ENCODE peak calls at places on chromosomes 2 and 18, in six cellular contexts. A is choroid plexus epithelial cell, W is body of pancreas, C is A549, I is AG10803, D is nephron progenitor cell. M is an unnamed sample.

GRCh38 chr18:26091047-26091630 is 726 bp upstream of the SS18 start:
- DNase-seq in A (no peak), D (no peak), C (peak), W (peak), I (no peak), M (no peak)

GRCh38 chr2:237488901-237489860 is 2.1 kb downstream of the MLPH start:
- DNase-seq in W (peak), I (peak), A (no peak), D (no peak), C (peak), M (peak)

GRCh38 chr2:191318037-191318728 is 73.0 kb downstream of the MYO1B start:
- DNase-seq in C (no peak), W (no peak), A (peak), D (no peak), I (peak), M (peak)

GRCh38 chr2:192877159-192877558 is 682.4 kb upstream of the TMEFF2 start:
- DNase-seq in I (no peak), C (no peak), W (no peak), D (no peak), A (no peak), M (no peak)

GRCh38 chr2:54522624-54523281 is 66.6 kb downstream of the SPTBN1 start:
- DNase-seq in A (peak), D (peak), C (peak), W (peak), I (no peak), M (peak)

GRCh38 chr18:22164337-22165048 is 4.9 kb upstream of the GATA6 start:
- DNase-seq in C (no peak), A (no peak), I (no peak), W (peak), D (no peak), M (no peak)

GRCh38 chr18:74528913-74529312 is 5.4 kb upstream of the CNDP1 start:
- DNase-seq in W (no peak), D (no peak), A (no peak), I (no peak), C (no peak), M (no peak)

GRCh38 chr2:34012728-34013302 is 413.7 kb upstream of the FAM98A start:
- DNase-seq in D (peak), W (peak), C (peak), I (no peak), A (peak), M (peak)

GRCh38 chr2:135820003-135820618 is 16.9 kb downstream of the LCT start:
- DNase-seq in W (no peak), C (no peak), I (no peak), D (no peak), A (peak), M (no peak)

GRCh38 chr18:55097406-55098170 is 138.3 kb upstream of the CCDC68 start:
- DNase-seq in W (no peak), C (no peak), A (peak), I (peak), D (peak), M (peak)

GRCh38 chr2:70994055-70994444 is 623 bp downstream of the TEX261 start:
- DNase-seq in D (peak), I (no peak), A (no peak), W (no peak), C (no peak), M (no peak)

GRCh38 chr18:28404721-28405120 is 227.8 kb upstream of the CDH2 start:
- DNase-seq in W (no peak), I (no peak), C (no peak), A (no peak), D (no peak), M (no peak)

GRCh38 chr18:5879479-5879882 is 15.8 kb downstream of the TMEM200C start:
- DNase-seq in C (no peak), I (peak), D (no peak), A (peak), W (no peak), M (peak)

GRCh38 chr2:106581276-106581675 is 94.1 kb downstream of the CD8B2 start:
- DNase-seq in W (no peak), A (no peak), C (no peak), D (no peak), I (no peak), M (no peak)

GRCh38 chr2:134206573-134206972 is 47.3 kb upstream of the MGAT5 start:
- DNase-seq in W (no peak), I (peak), A (peak), D (no peak), C (no peak), M (peak)

GRCh38 chr2:160091381-160091780 is 29.0 kb upstream of the PLA2R1 start:
- DNase-seq in I (peak), D (no peak), A (peak), W (no peak), C (no peak), M (peak)

GRCh38 chr18:9629709-9630108 is 15.3 kb upstream of the PPP4R1 start:
- DNase-seq in A (peak), C (no peak), I (peak), W (no peak), D (no peak), M (peak)

GRCh38 chr18:9628984-9629383 is 14.6 kb upstream of the PPP4R1 start:
- DNase-seq in D (no peak), I (no peak), C (no peak), A (no peak), W (peak), M (no peak)

GRCh38 chr18:9631814-9632496 is 17.6 kb upstream of the PPP4R1 start:
- DNase-seq in C (peak), A (peak), I (peak), W (no peak), D (no peak), M (peak)

GRCh38 chr18:9630444-9630843 is 16.1 kb upstream of the PPP4R1 start:
- DNase-seq in A (no peak), I (no peak), C (no peak), W (no peak), D (no peak), M (no peak)

DNA sequence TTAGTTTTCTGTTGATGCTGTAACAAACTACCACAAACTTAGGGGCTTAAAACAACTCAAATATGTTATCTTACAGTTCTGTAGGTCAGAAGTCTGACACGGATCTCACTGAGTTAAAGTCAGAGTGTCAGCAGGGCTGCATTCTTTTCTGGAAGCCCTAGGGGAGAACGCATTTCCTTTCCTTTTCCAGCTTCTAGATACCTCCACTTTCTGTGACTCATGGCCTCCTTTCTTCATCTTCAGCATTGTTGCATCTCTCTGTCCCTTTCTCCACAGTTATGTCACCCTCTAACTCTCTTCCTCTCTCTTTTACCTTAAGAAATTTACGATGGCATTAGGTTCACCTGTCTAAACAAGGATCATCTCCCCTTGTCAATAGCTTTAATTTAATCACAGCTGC is 13.3 kb upstream of the PPP4R1 start:
- DNase-seq in C (no peak), W (no peak), A (peak), I (peak), D (no peak), M (peak)
- TF ChIP-seq CTCF in C (no peak), W (no peak), A (no peak), I (no peak), D (no peak), M (no peak)

GRCh38 chr2:231489990-231490389 is 25.7 kb upstream of the NCL start:
- DNase-seq in I (no peak), C (no peak), W (no peak), A (peak), D (no peak), M (peak)
- TF ChIP-seq CTCF in I (peak), C (peak), W (no peak), A (peak), D (no peak), M (peak)

DNA sequence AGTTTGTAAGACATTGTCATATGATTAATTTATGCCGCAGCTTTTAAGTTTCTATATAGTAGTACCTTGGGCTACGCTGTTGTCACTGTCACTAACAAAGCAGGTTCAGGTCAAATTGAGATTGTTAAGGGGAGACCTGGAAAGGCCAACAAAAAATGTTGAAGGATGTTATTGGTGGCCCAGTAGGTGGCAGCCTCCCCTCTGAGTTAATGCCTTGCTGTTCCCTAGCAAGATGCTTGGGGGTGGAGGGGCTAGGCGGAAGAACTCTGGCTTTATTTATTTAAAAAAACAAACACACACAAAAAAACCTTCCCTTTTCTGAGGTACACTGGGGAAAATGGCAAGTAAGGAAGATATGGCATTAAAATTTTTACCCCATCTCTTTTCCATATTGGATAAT is 128.3 kb upstream of the ATP5MC3 start:
- DNase-seq in C (peak), I (peak), A (peak), W (no peak), D (peak), M (peak)
- TF ChIP-seq CTCF in C (peak), I (peak), A (peak), W (peak), D (peak), M (peak)

GRCh38 chr18:12093520-12094257 is at the start of gene ANKRD62:
- DNase-seq in I (no peak), W (no peak), A (no peak), D (no peak), C (no peak), M (no peak)

GRCh38 chr18:12091742-12092141 is 1.9 kb upstream of the ANKRD62 start:
- DNase-seq in I (no peak), C (no peak), W (peak), A (no peak), D (no peak), M (no peak)

GRCh38 chr18:12088096-12088495 is 5.5 kb upstream of the ANKRD62 start:
- DNase-seq in D (no peak), A (no peak), I (no peak), C (no peak), W (no peak), M (no peak)

GRCh38 chr18:12088731-12089375 is 4.8 kb upstream of the ANKRD62 start:
- DNase-seq in C (no peak), A (no peak), I (no peak), D (no peak), W (no peak), M (no peak)

DNA sequence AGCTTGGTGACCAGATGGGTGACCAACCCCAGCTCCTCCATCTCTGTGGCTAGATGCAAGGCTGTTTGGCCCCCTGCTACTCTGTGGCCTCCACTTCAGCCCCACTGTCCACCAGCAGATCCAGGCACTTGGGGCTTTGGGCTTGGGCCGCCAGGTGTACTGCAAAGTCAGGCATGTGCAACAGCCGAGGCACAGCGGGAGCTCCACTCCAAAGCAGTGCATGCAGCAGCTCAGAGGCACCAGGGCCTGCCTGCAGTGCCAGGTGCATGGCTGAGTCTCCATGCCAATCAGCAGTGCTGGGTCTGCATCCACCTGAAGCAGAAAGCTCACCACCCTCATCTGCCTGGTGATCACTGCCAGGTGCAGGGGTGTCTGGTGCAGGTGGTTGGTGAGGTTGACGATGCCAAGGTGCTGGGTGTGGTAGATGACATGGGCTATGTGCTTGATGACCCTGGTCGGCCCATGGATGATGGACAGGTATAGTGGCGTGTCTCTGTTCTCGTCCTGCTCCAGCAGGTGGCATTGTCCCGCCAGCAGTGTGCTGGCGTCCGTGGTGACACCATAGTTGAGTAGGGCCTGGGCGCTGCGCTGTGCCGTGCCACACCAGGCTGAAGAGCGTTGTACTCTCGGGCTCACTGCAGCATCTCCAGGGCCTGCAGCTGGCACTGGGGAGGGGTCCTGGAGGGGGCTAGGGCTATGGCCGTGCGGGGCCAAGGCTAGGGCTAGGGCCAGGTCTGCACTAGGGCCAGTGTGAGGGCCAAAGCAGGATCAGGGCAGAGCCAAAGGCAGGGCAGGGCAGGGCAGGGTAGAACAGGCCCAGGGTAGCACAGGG is 1.0 kb upstream of the ANKRD62 start:
- DNase-seq in D (peak), W (peak), C (peak), A (no peak), I (no peak), M (no peak)
- TF ChIP-seq CTCF in D (peak), W (peak), C (peak), A (peak), I (no peak), M (no peak)

GRCh38 chr2:47660167-47660566 is 122.8 kb upstream of the MSH6 start:
- DNase-seq in W (no peak), A (no peak), D (no peak), I (no peak), C (no peak), M (no peak)

GRCh38 chr2:47661310-47661709 is 121.6 kb upstream of the MSH6 start:
- DNase-seq in C (no peak), I (no peak), D (no peak), W (no peak), A (no peak), M (no peak)

GRCh38 chr2:47666332-47666731 is 116.6 kb upstream of the MSH6 start:
- DNase-seq in I (no peak), D (no peak), W (no peak), A (no peak), C (no peak), M (no peak)

GRCh38 chr2:47662547-47662946 is 120.4 kb upstream of the MSH6 start:
- DNase-seq in D (no peak), I (no peak), W (no peak), A (no peak), C (no peak), M (no peak)

DNA sequence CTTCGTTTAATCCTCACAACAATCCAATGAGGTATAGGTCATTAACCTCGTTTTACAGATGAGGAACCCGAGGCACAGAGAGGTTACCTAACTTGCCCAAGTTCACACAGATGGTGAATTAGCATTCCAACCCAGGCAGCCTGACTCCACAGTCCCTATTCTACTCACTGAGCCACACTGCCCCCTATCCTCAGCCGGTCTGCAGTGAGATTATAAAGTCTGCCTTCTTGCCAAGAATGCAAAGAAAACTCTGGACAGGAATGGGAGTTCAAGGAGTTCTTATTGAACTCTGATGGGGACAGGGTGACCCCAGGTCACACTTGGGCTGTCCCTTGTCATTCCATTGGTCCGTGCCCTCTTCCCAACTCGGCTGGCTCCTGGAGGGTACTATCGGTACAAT is 118.1 kb upstream of the MSH6 start:
- DNase-seq in W (no peak), D (no peak), C (no peak), I (no peak), A (no peak), M (no peak)
- TF ChIP-seq CTCF in W (peak), D (no peak), C (peak), I (no peak), A (peak), M (peak)

DNA sequence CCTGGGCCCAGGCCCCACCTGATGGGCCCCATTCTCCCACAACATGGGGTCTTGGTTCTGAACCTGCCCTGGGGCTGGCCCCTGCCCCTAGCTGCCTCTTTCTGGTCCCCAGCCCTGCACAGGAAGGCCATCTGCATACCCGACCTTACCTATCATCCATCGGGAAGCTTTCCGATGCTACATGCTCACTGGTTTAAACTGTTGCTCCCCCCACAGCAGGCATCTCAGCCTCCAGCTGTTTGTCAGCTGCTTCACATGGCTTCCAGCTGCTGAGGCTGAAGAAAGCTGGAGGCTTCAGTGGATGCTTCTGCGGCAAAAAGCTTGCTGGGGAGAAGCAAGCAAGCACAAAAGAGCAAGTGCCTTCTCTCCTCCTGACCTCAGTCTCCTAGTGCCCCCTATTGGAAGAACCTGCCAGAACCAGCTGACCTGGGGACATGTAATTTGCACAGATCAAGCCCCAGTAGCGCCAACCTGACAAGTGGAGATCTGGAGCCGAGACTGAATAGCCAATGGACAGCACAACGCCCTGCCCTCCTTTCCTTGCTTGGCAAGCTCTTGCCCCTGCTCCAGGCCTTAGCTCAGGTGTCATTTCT is 24.1 kb upstream of the RHOB start:
- DNase-seq in C (no peak), W (no peak), A (peak), I (peak), D (no peak), M (peak)
- TF ChIP-seq CTCF in C (no peak), W (no peak), A (peak), I (peak), D (no peak), M (no peak)

M was measured in cardiac fibroblast.